ENCODE peak calls at places on chromosome 7, in eight cellular contexts. N is amniotic epithelial cell, I is heart left ventricle, R is Caki2, Z is right lobe of liver, L is activated T-cell treated with anti-CD3 and anti-CD28 coated beads for 1 hour, W is left ventricle myocardium superior, K is HS-5. M is an unnamed sample.

GRCh38 chr7:64181586-64181985 is 25.4 kb upstream of the ZNF735 start:
- DNase-seq in N (no peak), I (no peak), R (no peak), Z (no peak), L (no peak), W (no peak), K (no peak), M (no peak)

GRCh38 chr7:105896407-105896842 is 20.0 kb upstream of the ATXN7L1 start:
- DNase-seq in N (no peak), I (no peak), R (no peak), Z (no peak), L (no peak), W (no peak), K (no peak), M (no peak)

GRCh38 chr7:98870071-98870651 is 347 bp upstream of the TMEM130 start:
- DNase-seq in N (no peak), I (peak), R (peak), Z (no peak), L (peak), W (peak), K (no peak), M (peak)

GRCh38 chr7:130632111-130632510 is 36.4 kb downstream of the COPG2 start:
- DNase-seq in N (peak), I (no peak), R (no peak), Z (no peak), L (no peak), W (no peak), K (peak), M (no peak)

GRCh38 chr7:45985902-45986301 is 64.8 kb upstream of the IGFBP3 start:
- DNase-seq in N (peak), I (no peak), R (peak), Z (no peak), L (no peak), W (no peak), K (peak), M (no peak)

GRCh38 chr7:137919987-137920386 is 73.2 kb upstream of the DGKI start:
- DNase-seq in N (no peak), I (no peak), R (no peak), Z (no peak), L (no peak), W (no peak), K (no peak), M (no peak)

GRCh38 chr7:103065666-103066065 is 8.9 kb downstream of the FBXL13 start:
- DNase-seq in N (peak), I (no peak), R (no peak), Z (no peak), L (peak), W (peak), K (no peak), M (peak)

GRCh38 chr7:123715198-123715597 is 33.6 kb downstream of the WASL start:
- DNase-seq in N (no peak), I (no peak), R (no peak), Z (no peak), L (no peak), W (no peak), K (no peak), M (no peak)

GRCh38 chr7:95863-96260 is 96.5 kb upstream of the FAM20C start:
- DNase-seq in N (peak), I (no peak), R (no peak), Z (no peak), L (no peak), W (no peak), K (no peak), M (no peak)

GRCh38 chr7:134636008-134636449 is 10.6 kb upstream of the BPGM start:
- DNase-seq in N (peak), I (no peak), R (peak), Z (no peak), L (no peak), W (no peak), K (no peak), M (no peak)

GRCh38 chr7:27161721-27162547 is 3.4 kb downstream of the HOXA9 start:
- DNase-seq in N (no peak), I (peak), R (peak), Z (no peak), L (no peak), W (peak), K (no peak), M (no peak)

GRCh38 chr7:135800560-135800959 is 51.9 kb upstream of the FAM180A start:
- DNase-seq in N (peak), I (no peak), R (no peak), Z (no peak), L (no peak), W (no peak), K (no peak), M (no peak)

GRCh38 chr7:112517487-112517886 is 36.7 kb downstream of the LSMEM1 start:
- DNase-seq in N (no peak), I (no peak), R (no peak), Z (no peak), L (no peak), W (no peak), K (no peak), M (no peak)

GRCh38 chr7:104040666-104041065 is 51.2 kb upstream of the RELN start:
- DNase-seq in N (no peak), I (no peak), R (no peak), Z (no peak), L (no peak), W (no peak), K (no peak), M (no peak)

GRCh38 chr7:131544449-131545425 is 11.7 kb downstream of the PODXL start:
- DNase-seq in N (peak), I (no peak), R (no peak), Z (no peak), L (no peak), W (no peak), K (no peak), M (peak)

GRCh38 chr7:128890306-128891109 is 20.0 kb downstream of the KCP start:
- DNase-seq in N (no peak), I (peak), R (no peak), Z (no peak), L (no peak), W (no peak), K (no peak), M (no peak)

GRCh38 chr7:135361788-135362187 is 128.2 kb downstream of the STRA8 start:
- DNase-seq in N (peak), I (no peak), R (no peak), Z (no peak), L (no peak), W (no peak), K (no peak), M (no peak)

GRCh38 chr7:156947120-156947843 is 2.2 kb upstream of the NOM1 start:
- DNase-seq in N (no peak), I (no peak), R (no peak), Z (no peak), L (no peak), W (no peak), K (no peak), M (no peak)

GRCh38 chr7:91767820-91768219 is 112.7 kb downstream of the MTERF1 start:
- DNase-seq in N (no peak), I (no peak), R (no peak), Z (no peak), L (no peak), W (no peak), K (no peak), M (no peak)

GRCh38 chr7:131425992-131426391 is 98.3 kb downstream of the MKLN1 start:
- DNase-seq in N (no peak), I (no peak), R (no peak), Z (no peak), L (no peak), W (no peak), K (no peak), M (no peak)

GRCh38 chr7:52447781-52448180 is 587.7 kb upstream of the POM121L12 start:
- DNase-seq in N (no peak), I (no peak), R (no peak), Z (no peak), L (no peak), W (no peak), K (no peak), M (no peak)

M was measured in OCI-LY7.